ENCODE peak calls at places on chromosomes 11 and 22, in seven cellular contexts. R is IMR-90, L is mesenchymal stem cell, A is H9, H is H1, G is mesendoderm, E is neuronal stem cell. T is an unnamed sample.

GRCh38 chr22:35705141-35705540 is 12.5 kb upstream of the APOL5 start:
- DNase-seq in R (peak; percentile 95), L (peak; percentile 81), A (no peak), H (no peak), G (no peak), E (no peak), T (peak; percentile 74)

GRCh38 chr11:123956752-123957151 is 13.1 kb upstream of the OR6T1 start:
- DNase-seq in R (no peak), L (no peak), A (no peak), H (no peak), G (no peak), E (no peak), T (no peak)

GRCh38 chr22:33789690-33790253 is 130.5 kb downstream of the LARGE1 start:
- DNase-seq in R (no peak), L (no peak), A (no peak), H (no peak), G (no peak), E (no peak), T (no peak)

GRCh38 chr11:100739636-100740035 is 52.5 kb downstream of the ARHGAP42 start:
- DNase-seq in R (peak; percentile 90), L (peak; percentile 96), A (no peak), H (no peak), G (peak; percentile 74), E (no peak), T (peak; percentile 51)

GRCh38 chr11:11977206-11977938 is 31.1 kb downstream of the DKK3 start:
- DNase-seq in R (peak; percentile 96), L (peak; percentile 93), A (peak; percentile 52), H (peak; percentile 47), G (peak; percentile 91), E (no peak), T (peak; percentile 76)

GRCh38 chr11:67664213-67664585 is 10.2 kb downstream of the ALDH3B2 start:
- DNase-seq in R (no peak), L (no peak), A (no peak), H (no peak), G (no peak), E (no peak), T (no peak)

GRCh38 chr22:40592352-40593113 is 44.0 kb downstream of the MRTFA start:
- DNase-seq in R (no peak), L (no peak), A (no peak), H (no peak), G (peak; percentile 22), E (no peak), T (peak; percentile 80)

GRCh38 chr11:118126082-118126838 is 26.4 kb downstream of the SCN4B start:
- DNase-seq in R (no peak), L (no peak), A (no peak), H (no peak), G (peak; percentile 52), E (no peak), T (no peak)

GRCh38 chr11:123231263-123231662 is 36.2 kb upstream of the CLMP start:
- DNase-seq in R (peak; percentile 86), L (peak; percentile 89), A (no peak), H (no peak), G (peak; percentile 56), E (no peak), T (no peak)

GRCh38 chr11:94297967-94298576 is 6.3 kb upstream of the IZUMO1R start:
- DNase-seq in R (no peak), L (no peak), A (peak; percentile 52), H (no peak), G (peak; percentile 65), E (no peak), T (peak; percentile 23)

GRCh38 chr11:119618208-119618909 is 110.6 kb downstream of the NECTIN1 start:
- DNase-seq in R (no peak), L (no peak), A (peak; percentile 27), H (no peak), G (peak; percentile 94), E (peak; percentile 47), T (no peak)

GRCh38 chr11:128701086-128701485 is 7.2 kb downstream of the FLI1 start:
- DNase-seq in R (peak; percentile 74), L (peak; percentile 61), A (no peak), H (no peak), G (no peak), E (no peak), T (no peak)

GRCh38 chr11:12052676-12053605 is 44.5 kb upstream of the DKK3 start:
- DNase-seq in R (no peak), L (no peak), A (peak; percentile 57), H (no peak), G (peak; percentile 77), E (no peak), T (no peak)

GRCh38 chr11:79440451-79441158 is at the start of gene TENM4:
- DNase-seq in R (peak; percentile 92), L (peak; percentile 82), A (peak; percentile 45), H (peak; percentile 69), G (peak; percentile 85), E (peak; percentile 67), T (peak; percentile 50)

GRCh38 chr11:12137938-12138731 is 27.7 kb downstream of the MICAL2 start:
- DNase-seq in R (peak; percentile 98), L (peak; percentile 99), A (no peak), H (no peak), G (peak; percentile 77), E (no peak), T (peak; percentile 32)

GRCh38 chr11:113436672-113437252 is 38.4 kb downstream of the DRD2 start:
- DNase-seq in R (no peak), L (no peak), A (no peak), H (no peak), G (peak; percentile 16), E (no peak), T (no peak)

GRCh38 chr11:118092907-118093571 is 6.3 kb upstream of the SMIM35 start:
- DNase-seq in R (no peak), L (no peak), A (no peak), H (no peak), G (no peak), E (peak; percentile 9), T (no peak)

GRCh38 chr11:119594639-119595249 is 134.3 kb downstream of the NECTIN1 start:
- DNase-seq in R (peak; percentile 87), L (peak; percentile 78), A (no peak), H (no peak), G (no peak), E (no peak), T (no peak)

GRCh38 chr22:38872831-38873248 is 824 bp upstream of the CBX6 start:
- DNase-seq in R (peak; percentile 32), L (peak; percentile 61), A (peak; percentile 69), H (peak; percentile 79), G (peak; percentile 51), E (no peak), T (peak; percentile 17)

GRCh38 chr22:38872172-38872830 is at the start of gene CBX6:
- DNase-seq in R (peak; percentile 90), L (peak; percentile 92), A (peak; percentile 92), H (peak; percentile 98), G (peak; percentile 96), E (peak; percentile 95), T (peak; percentile 91)

GRCh38 chr22:38871360-38872171 is 450 bp downstream of the CBX6 start:
- DNase-seq in R (no peak), L (peak; percentile 52), A (no peak), H (peak; percentile 59), G (peak; percentile 57), E (no peak), T (peak; percentile 43)

GRCh38 chr22:38874529-38875222 is 2.7 kb upstream of the CBX6 start:
- DNase-seq in R (no peak), L (no peak), A (no peak), H (no peak), G (no peak), E (no peak), T (no peak)

GRCh38 chr22:38873469-38874411 is 1.7 kb upstream of the CBX6 start:
- DNase-seq in R (no peak), L (no peak), A (no peak), H (peak; percentile 40), G (peak; percentile 27), E (no peak), T (peak; percentile 55)
- H3K9ac ChIP-seq in R (no peak overlapping the region), L (peak overlapping the region; percentile 98), A (no peak overlapping the region), H (no peak overlapping the region), G (no peak overlapping the region), E (no peak overlapping the region), T (no peak overlapping the region)

DNA sequence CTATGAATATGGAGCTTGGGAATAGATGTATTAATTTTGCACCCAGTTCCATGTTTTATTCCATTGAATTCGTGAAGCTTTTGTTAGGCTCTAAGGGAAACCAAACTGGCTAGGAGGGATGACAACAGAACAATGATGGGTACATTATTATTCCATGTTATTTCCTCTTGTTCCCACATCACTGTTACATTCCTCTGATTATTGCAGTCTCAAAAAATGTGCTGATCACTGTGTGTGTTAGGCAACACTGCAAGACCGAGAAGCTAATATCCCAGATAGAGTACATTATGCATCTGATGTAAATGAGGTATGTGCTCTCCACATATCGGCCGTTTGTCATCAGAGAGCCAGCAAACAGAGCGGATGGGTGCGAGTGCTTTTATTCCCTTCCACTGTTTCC is 327.9 kb downstream of the SOX6 start:
- DNase-seq in R (peak; percentile 45), L (peak; percentile 52), A (no peak), H (no peak), G (peak; percentile 11), E (no peak), T (peak; percentile 49)
- H2BK5ac ChIP-seq in R (no peak overlapping the region), L (no peak overlapping the region), A (no peak overlapping the region), H (no peak overlapping the region), G (no peak overlapping the region), E (no peak overlapping the region), T (no peak overlapping the region)

GRCh38 chr22:24434472-24435322 is 7.3 kb downstream of the ADORA2A start:
- DNase-seq in R (no peak), L (peak; percentile 61), A (no peak), H (no peak), G (no peak), E (no peak), T (peak; percentile 25)

GRCh38 chr22:24435323-24435645 is 7.9 kb downstream of the ADORA2A start:
- DNase-seq in R (no peak), L (no peak), A (no peak), H (no peak), G (no peak), E (no peak), T (no peak)

GRCh38 chr22:24432059-24432853 is 4.9 kb downstream of the ADORA2A start:
- DNase-seq in R (peak; percentile 16), L (no peak), A (no peak), H (no peak), G (no peak), E (no peak), T (no peak)

GRCh38 chr22:24433001-24433867 is 5.8 kb downstream of the ADORA2A start:
- DNase-seq in R (no peak), L (no peak), A (no peak), H (no peak), G (no peak), E (no peak), T (no peak)

GRCh38 chr22:24433868-24434471 is 6.6 kb downstream of the ADORA2A start:
- DNase-seq in R (peak; percentile 73), L (peak; percentile 73), A (no peak), H (no peak), G (no peak), E (no peak), T (peak; percentile 45)
- H3K4me2 ChIP-seq in R (no peak overlapping the region), L (no peak overlapping the region), A (no peak overlapping the region), H (no peak overlapping the region), G (no peak overlapping the region), E (no peak overlapping the region), T (no peak overlapping the region)

DNA sequence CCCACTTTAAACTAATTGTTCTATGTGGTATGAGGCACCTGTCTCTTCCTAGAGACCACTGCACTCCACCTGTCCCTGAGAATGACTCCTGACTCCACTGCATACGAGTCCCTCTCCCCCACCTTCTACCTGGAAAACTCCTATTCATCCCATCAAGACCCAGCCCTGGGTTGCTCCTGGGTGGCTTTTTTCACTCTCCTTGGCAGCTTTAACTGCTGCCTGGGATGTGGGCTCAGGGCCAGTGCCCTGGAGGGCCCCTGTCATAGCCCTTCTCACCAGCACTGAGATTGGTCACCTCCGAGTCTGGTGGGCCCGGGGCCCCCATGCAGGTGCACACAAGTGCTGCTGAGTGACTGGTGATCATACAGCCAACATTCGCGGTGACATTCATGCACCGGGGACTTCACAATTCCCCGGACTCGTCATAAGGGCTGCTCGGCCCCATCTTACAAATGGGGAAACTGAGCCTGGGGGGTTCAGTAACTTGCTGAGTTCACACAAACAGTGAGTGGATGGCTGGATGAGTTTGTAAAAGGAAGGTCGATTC is 25.9 kb upstream of the TOLLIP start:
- DNase-seq in R (no peak), L (no peak), A (no peak), H (no peak), G (no peak), E (no peak), T (no peak)
- H3K9ac ChIP-seq in R (no peak overlapping the region), L (peak overlapping the region; percentile 16), A (no peak overlapping the region), H (no peak overlapping the region), G (peak overlapping the region; percentile 62), E (no peak overlapping the region), T (no peak overlapping the region)

T was measured in trophoblast cell.